ENCODE peak calls at places on chromosomes 12 and 14, in six cellular contexts. I is HepG2, V is GM12878, U is GM12891, B is H1, K is K562. W is an unnamed sample.

GRCh38 chr14:68291820-68292219 is 472.2 kb downstream of the RAD51B start:
- DNase-seq in I (peak; percentile 27), V (no peak), U (no peak), B (peak; percentile 23), K (peak; percentile 17), W (no peak)

GRCh38 chr14:72722201-72722785 is 171.6 kb downstream of the DPF3 start:
- DNase-seq in I (no peak), V (no peak), U (no peak), B (no peak), K (no peak), W (no peak)

GRCh38 chr14:45819107-45819506 is 566.1 kb upstream of the MIS18BP1 start:
- DNase-seq in I (no peak), V (no peak), U (no peak), B (no peak), K (no peak), W (no peak)

GRCh38 chr14:35553808-35554207 is 19.8 kb downstream of the INSM2 start:
- DNase-seq in I (no peak), V (no peak), U (no peak), B (no peak), K (no peak), W (no peak)

GRCh38 chr12:105256921-105257320 is 20.9 kb upstream of the APPL2 start:
- DNase-seq in I (no peak), V (no peak), U (no peak), B (no peak), K (no peak), W (no peak)

GRCh38 chr14:101177301-101178055 is 274.0 kb upstream of the RTL1 start:
- DNase-seq in I (no peak), V (no peak), U (no peak), B (no peak), K (no peak), W (no peak)

GRCh38 chr12:107774349-107775029 is at the start of gene ASCL4:
- DNase-seq in I (no peak), V (no peak), U (no peak), B (no peak), K (no peak), W (no peak)

GRCh38 chr14:65169351-65169750 is 67.0 kb upstream of the MAX start:
- DNase-seq in I (no peak), V (peak; percentile 91), U (no peak), B (no peak), K (no peak), W (peak; percentile 52)

GRCh38 chr12:114903394-114903748 is 219.4 kb upstream of the TBX3 start:
- DNase-seq in I (no peak), V (no peak), U (no peak), B (no peak), K (no peak), W (no peak)

GRCh38 chr14:64762044-64763034 is 58.1 kb downstream of the PLEKHG3 start:
- DNase-seq in I (peak; percentile 35), V (no peak), U (no peak), B (no peak), K (peak; percentile 78), W (no peak)

GRCh38 chr14:91980157-91980556 is 32.7 kb upstream of the FBLN5 start:
- DNase-seq in I (no peak), V (peak; percentile 16), U (peak; percentile 9), B (no peak), K (no peak), W (no peak)

GRCh38 chr12:53338916-53339315 is 2.8 kb upstream of the SP7 start:
- DNase-seq in I (no peak), V (no peak), U (no peak), B (no peak), K (no peak), W (no peak)

GRCh38 chr12:12384601-12385321 is 27.9 kb downstream of the BORCS5 start:
- DNase-seq in I (peak; percentile 88), V (no peak), U (no peak), B (peak; percentile 27), K (peak; percentile 13), W (no peak)

GRCh38 chr12:47028981-47029708 is 50.3 kb upstream of the PCED1B start:
- DNase-seq in I (no peak), V (no peak), U (no peak), B (no peak), K (no peak), W (no peak)

GRCh38 chr12:544941-545635 is 85.3 kb downstream of the B4GALNT3 start:
- DNase-seq in I (no peak), V (no peak), U (no peak), B (no peak), K (no peak), W (no peak)

GRCh38 chr12:76410371-76410770 is 62.2 kb upstream of the BBS10 start:
- DNase-seq in I (no peak), V (no peak), U (no peak), B (no peak), K (no peak), W (no peak)

GRCh38 chr14:63910593-63911363 is 58.0 kb downstream of the SYNE2 start:
- DNase-seq in I (no peak), V (no peak), U (no peak), B (no peak), K (no peak), W (no peak)

GRCh38 chr12:54197037-54197909 is 8.5 kb upstream of the SMUG1 start:
- DNase-seq in I (no peak), V (no peak), U (no peak), B (no peak), K (no peak), W (no peak)

GRCh38 chr12:120126635-120127005 is 10.1 kb upstream of the RAB35 start:
- DNase-seq in I (no peak), V (no peak), U (no peak), B (no peak), K (no peak), W (no peak)
- TF ChIP-seq TAF1 in I (no peak), V (no peak), U (no peak), B (no peak), K (no peak), W (no peak)

GRCh38 chr14:62181591-62181990 is 419.4 kb downstream of the SNAPC1 start:
- DNase-seq in I (no peak), V (no peak), U (no peak), B (no peak), K (no peak), W (no peak)
- TF ChIP-seq TAF1 in I (no peak), V (no peak), U (no peak), B (no peak), K (no peak), W (no peak)

DNA sequence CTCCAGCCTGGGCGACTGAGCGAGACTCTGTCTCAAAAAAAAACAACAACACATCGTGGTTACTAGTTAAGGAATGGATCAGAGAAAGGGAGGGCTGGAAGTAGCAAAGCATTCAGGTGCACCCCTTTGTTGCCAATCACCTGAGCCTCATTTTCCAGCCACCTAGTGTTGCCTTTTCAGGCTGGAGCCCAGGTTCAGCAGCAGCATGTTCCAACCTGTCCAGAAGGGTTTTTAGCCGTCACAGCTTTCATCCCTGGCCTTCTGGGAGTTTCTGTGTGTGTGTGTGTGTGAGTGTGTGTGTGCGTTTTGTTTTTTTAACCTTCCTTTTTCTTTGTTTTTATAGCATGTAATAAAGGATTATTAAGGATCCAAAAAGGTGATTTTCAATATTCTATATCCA is 121.1 kb upstream of the ATF1 start:
- DNase-seq in I (no peak), V (no peak), U (no peak), B (no peak), K (no peak), W (no peak)
- TF ChIP-seq TAF1 in I (no peak), V (no peak), U (no peak), B (no peak), K (no peak), W (no peak)

GRCh38 chr12:22670762-22671161 is 45.8 kb downstream of the ETNK1 start:
- DNase-seq in I (no peak), V (no peak), U (no peak), B (no peak), K (no peak), W (no peak)
- TF ChIP-seq TAF1 in I (no peak), V (no peak), U (no peak), B (no peak), K (no peak), W (no peak)

GRCh38 chr12:59699408-59700144 is 103.7 kb downstream of the SLC16A7 start:
- DNase-seq in I (no peak), V (no peak), U (no peak), B (no peak), K (no peak), W (no peak)
- TF ChIP-seq TAF1 in I (no peak), V (no peak), U (no peak), B (no peak), K (no peak), W (no peak)

GRCh38 chr14:54446201-54446693 is 5.1 kb upstream of the CNIH1 start:
- DNase-seq in I (no peak), V (no peak), U (no peak), B (no peak), K (no peak), W (no peak)
- TF ChIP-seq TAF1 in I (no peak), V (no peak), U (no peak), B (no peak), K (no peak), W (no peak)

DNA sequence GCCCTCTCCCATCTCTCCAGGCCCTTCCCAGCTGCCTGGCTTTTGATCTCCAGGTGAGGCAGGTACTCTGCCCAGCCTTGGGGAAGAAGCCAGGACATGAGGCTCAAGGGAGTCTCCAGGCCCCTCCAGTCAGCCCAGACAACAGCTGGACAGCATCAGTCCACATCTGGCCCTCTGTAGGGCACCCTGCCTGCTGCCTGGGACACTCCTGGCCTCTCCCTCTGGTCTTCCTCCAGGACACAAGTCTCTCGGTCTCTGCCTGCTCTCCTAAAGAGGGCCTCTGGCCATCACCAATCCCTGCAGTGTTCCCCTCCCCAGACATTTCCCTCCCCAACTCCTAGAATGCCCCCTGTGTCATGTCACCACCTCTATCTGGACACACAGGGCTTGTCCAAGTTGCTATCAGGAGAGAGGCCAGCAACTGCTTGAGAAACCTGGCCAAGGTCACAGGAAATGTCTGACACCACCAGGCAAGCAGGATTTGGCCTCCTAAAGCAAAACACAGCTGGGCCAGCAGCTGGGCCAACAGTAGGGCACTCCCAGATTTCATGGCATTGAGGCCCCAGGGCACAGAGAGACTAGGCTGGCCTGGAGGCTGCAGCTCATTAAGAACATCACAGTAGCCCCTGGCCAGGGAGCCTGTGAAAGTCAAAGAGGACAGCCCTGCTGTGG is 29.0 kb downstream of the LTBP2 start:
- DNase-seq in I (no peak), V (no peak), U (no peak), B (no peak), K (no peak), W (no peak)
- TF ChIP-seq TAF1 in I (no peak), V (no peak), U (no peak), B (no peak), K (no peak), W (no peak)

DNA sequence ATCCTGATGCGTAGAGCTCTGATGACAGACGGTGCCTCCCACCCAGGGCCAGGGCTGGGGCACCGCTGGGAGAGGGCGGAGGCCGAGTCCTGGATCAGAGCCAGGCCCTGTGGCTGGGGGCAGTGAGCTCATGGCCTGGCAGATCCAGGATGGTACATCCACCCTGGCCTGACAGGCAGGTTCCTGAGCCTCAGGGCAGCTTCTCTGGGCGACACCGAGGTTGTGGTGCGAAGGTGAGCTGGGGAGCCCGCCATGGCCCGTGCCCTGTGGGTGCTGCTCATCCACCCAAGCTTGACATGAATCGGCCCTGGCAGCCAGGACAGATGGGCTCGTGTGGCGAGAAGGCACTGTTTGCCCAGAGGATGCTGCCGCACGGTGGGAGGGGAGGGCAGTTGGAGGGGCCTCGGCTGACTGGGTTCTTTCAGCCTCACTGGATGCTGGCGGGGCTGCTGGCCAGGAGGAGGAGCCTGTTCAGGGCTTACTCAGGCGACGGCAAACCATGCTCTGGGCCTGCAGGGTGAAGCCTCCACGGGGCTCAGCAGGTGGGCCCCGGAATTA is 16.6 kb downstream of the LRTM2 start:
- DNase-seq in I (peak; percentile 17), V (no peak), U (no peak), B (no peak), K (no peak), W (no peak)
- TF ChIP-seq TAF1 in I (no peak), V (no peak), U (no peak), B (no peak), K (no peak), W (no peak)

W was measured in GM12892.